ENCODE peak calls at places on chromosome 21, in six cellular contexts. One of them, this sample, is unnamed.

GRCh38 chr21:26965567-26966359 is 1.1 kb downstream of the ADAMTS5 start:
- DNase-seq in A549: no peak
- DNase-seq in HEK293T: peak
- DNase-seq in K562: no peak
- DNase-seq in IMR-90: peak
- DNase-seq in HepG2: no peak
- DNase-seq in this sample: no peak

GRCh38 chr21:34617753-34618339 is 2.9 kb upstream of the RCAN1 start:
- DNase-seq in A549: no peak
- DNase-seq in HEK293T: no peak
- DNase-seq in K562: no peak
- DNase-seq in IMR-90: no peak
- DNase-seq in HepG2: no peak
- DNase-seq in this sample: no peak

GRCh38 chr21:46637952-46638746 is 2.7 kb downstream of the PRMT2 start:
- DNase-seq in A549: no peak
- DNase-seq in HEK293T: no peak
- DNase-seq in K562: peak
- DNase-seq in IMR-90: no peak
- DNase-seq in HepG2: no peak
- DNase-seq in this sample: peak

GRCh38 chr21:23016617-23017016 is 2018.4 kb downstream of the NCAM2 start:
- DNase-seq in A549: no peak
- DNase-seq in HEK293T: peak
- DNase-seq in K562: no peak
- DNase-seq in IMR-90: no peak
- DNase-seq in HepG2: no peak
- DNase-seq in this sample: no peak

GRCh38 chr21:45517249-45518065 is 24.8 kb downstream of the SLC19A1 start:
- DNase-seq in A549: no peak
- DNase-seq in HEK293T: no peak
- DNase-seq in K562: no peak
- DNase-seq in IMR-90: no peak
- DNase-seq in HepG2: no peak
- DNase-seq in this sample: peak

GRCh38 chr21:34621434-34622000 is 6.6 kb upstream of the RCAN1 start:
- DNase-seq in A549: no peak
- DNase-seq in HEK293T: no peak
- DNase-seq in K562: no peak
- DNase-seq in IMR-90: no peak
- DNase-seq in HepG2: no peak
- DNase-seq in this sample: no peak

GRCh38 chr21:15005391-15005790 is 59.4 kb downstream of the NRIP1 start:
- DNase-seq in A549: no peak
- DNase-seq in HEK293T: no peak
- DNase-seq in K562: no peak
- DNase-seq in IMR-90: peak
- DNase-seq in HepG2: no peak
- DNase-seq in this sample: no peak

GRCh38 chr21:33369586-33369985 is 33.6 kb upstream of the IFNGR2 start:
- DNase-seq in A549: no peak
- DNase-seq in HEK293T: no peak
- DNase-seq in K562: no peak
- DNase-seq in IMR-90: no peak
- DNase-seq in HepG2: no peak
- DNase-seq in this sample: no peak

GRCh38 chr21:16863541-16863940 is 649.3 kb upstream of the CXADR start:
- DNase-seq in A549: no peak
- DNase-seq in HEK293T: no peak
- DNase-seq in K562: no peak
- DNase-seq in IMR-90: no peak
- DNase-seq in HepG2: no peak
- DNase-seq in this sample: no peak

GRCh38 chr21:26847951-26848350 is 2.7 kb upstream of the ADAMTS1 start:
- DNase-seq in A549: no peak
- DNase-seq in HEK293T: no peak
- DNase-seq in K562: no peak
- DNase-seq in IMR-90: no peak
- DNase-seq in HepG2: no peak
- DNase-seq in this sample: no peak

GRCh38 chr21:45270306-45270821 is 17.3 kb downstream of the POFUT2 start:
- DNase-seq in A549: no peak
- DNase-seq in HEK293T: no peak
- DNase-seq in K562: no peak
- DNase-seq in IMR-90: no peak
- DNase-seq in HepG2: no peak
- DNase-seq in this sample: no peak

GRCh38 chr21:34707876-34708325 is 39.1 kb downstream of the CLIC6 start:
- DNase-seq in A549: no peak
- DNase-seq in HEK293T: no peak
- DNase-seq in K562: no peak
- DNase-seq in IMR-90: no peak
- DNase-seq in HepG2: no peak
- DNase-seq in this sample: peak

GRCh38 chr21:25911730-25912401 is 177.1 kb downstream of the GABPA start:
- DNase-seq in A549: no peak
- DNase-seq in HEK293T: no peak
- DNase-seq in K562: no peak
- DNase-seq in IMR-90: no peak
- DNase-seq in HepG2: no peak
- DNase-seq in this sample: no peak

GRCh38 chr21:19523731-19524130 is 1120.1 kb upstream of the TMPRSS15 start:
- DNase-seq in A549: no peak
- DNase-seq in HEK293T: no peak
- DNase-seq in K562: no peak
- DNase-seq in IMR-90: no peak
- DNase-seq in HepG2: no peak
- DNase-seq in this sample: no peak

GRCh38 chr21:20662523-20662922 is 335.7 kb upstream of the NCAM2 start:
- DNase-seq in A549: no peak
- DNase-seq in HEK293T: no peak
- DNase-seq in K562: no peak
- DNase-seq in IMR-90: no peak
- DNase-seq in HepG2: no peak
- DNase-seq in this sample: no peak

GRCh38 chr21:33643658-33644311 is 1.5 kb downstream of the ITSN1 start:
- DNase-seq in A549: no peak
- DNase-seq in HEK293T: no peak
- DNase-seq in K562: no peak
- DNase-seq in IMR-90: no peak
- DNase-seq in HepG2: peak
- DNase-seq in this sample: no peak

GRCh38 chr21:29164330-29164942 is 34.0 kb downstream of the MAP3K7CL start:
- DNase-seq in A549: peak
- DNase-seq in HEK293T: peak
- DNase-seq in K562: peak
- DNase-seq in IMR-90: peak
- DNase-seq in HepG2: peak
- DNase-seq in this sample: no peak

DNA sequence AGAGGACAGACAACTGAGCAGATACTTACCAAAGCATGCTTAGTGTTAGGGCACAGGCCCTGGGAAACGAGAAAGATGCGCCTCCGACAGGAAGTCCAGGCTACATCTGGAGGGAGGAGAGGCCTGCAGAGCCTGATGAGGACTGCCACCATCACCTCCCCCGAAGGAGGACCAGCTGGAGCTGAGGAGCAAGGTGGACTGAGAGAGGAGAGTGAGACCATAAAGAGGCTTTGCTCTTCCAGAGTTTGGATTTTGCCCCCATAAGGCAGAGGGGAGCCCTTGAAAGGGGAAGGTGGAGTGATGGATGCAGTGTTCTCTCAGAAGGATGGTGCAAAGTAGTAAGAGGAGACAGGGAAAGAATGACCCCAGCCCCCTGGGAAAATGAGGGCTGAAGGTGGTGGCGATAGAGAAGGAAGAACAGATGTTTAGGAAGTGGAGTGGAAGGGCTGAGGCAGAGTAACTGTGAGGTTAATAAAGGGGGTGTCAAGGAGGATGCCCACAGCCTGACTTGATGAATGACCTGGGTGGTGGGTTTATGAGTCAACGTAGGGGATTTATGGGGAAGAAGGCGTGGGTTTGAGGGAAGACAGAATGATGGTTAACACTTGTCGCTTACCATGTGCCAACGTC is 1.1 kb upstream of the SCAF4 start:
- DNase-seq in A549: peak
- DNase-seq in HEK293T: peak
- DNase-seq in K562: peak
- DNase-seq in IMR-90: peak
- DNase-seq in HepG2: peak
- DNase-seq in this sample: no peak
- TF ChIP-seq BHLHE40 in A549: no peak
- TF ChIP-seq BHLHE40 in HEK293T: no peak
- TF ChIP-seq BHLHE40 in K562: no peak
- TF ChIP-seq BHLHE40 in IMR-90: no peak
- TF ChIP-seq BHLHE40 in HepG2: no peak
- TF ChIP-seq BHLHE40 in this sample: no peak

GRCh38 chr21:37367758-37368535 is 1.4 kb downstream of the DYRK1A start:
- DNase-seq in A549: no peak
- DNase-seq in HEK293T: no peak
- DNase-seq in K562: peak
- DNase-seq in IMR-90: peak
- DNase-seq in HepG2: no peak
- DNase-seq in this sample: no peak
- TF ChIP-seq BHLHE40 in A549: no peak
- TF ChIP-seq BHLHE40 in HEK293T: no peak
- TF ChIP-seq BHLHE40 in K562: no peak
- TF ChIP-seq BHLHE40 in IMR-90: no peak
- TF ChIP-seq BHLHE40 in HepG2: no peak
- TF ChIP-seq BHLHE40 in this sample: no peak

DNA sequence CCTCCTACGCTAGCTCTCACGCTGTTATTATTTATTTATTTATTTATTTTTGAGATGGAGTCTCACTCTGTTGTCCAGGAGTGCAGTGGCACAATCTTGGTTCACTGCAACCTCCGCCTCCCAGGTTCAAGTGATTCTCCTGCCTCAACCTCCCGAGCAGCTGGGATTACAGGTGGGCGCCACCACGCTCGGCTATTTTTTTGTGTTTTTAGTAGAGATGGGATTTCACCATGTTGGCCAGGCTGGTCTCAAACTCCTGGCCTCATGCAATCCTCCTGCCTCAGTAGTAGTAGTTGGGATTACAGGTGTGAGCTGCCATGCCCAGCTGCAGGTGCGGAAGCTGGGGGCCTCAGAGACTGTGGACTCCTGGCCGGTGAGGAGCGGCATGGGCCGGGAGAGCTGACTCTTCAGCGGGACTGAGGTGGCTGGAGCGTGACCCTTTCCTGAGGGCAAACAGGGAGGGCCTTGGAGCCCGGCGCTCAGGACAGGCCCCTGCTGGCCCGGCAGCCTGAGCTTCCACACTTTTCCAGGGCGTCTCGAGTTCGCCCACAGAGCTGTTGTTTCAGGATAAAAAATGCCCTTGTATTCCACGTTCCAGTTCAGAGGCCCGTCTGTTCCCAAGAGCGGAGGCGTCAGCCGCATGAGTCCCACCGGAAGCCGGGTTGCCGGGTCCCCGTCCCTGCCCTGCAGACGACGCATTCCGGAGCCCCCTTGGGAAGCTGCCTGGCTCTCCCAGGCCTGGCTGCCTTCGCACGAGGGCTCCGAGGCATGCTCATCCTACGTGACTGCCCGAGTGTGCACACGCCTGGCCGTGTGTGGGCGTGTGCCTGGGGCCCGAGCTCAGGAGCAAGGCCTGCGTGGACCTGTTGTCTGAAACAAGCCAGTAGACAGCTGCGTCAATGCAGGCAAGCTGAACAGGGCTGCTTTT is 126.2 kb downstream of the SIK1 start:
- DNase-seq in A549: no peak
- DNase-seq in HEK293T: no peak
- DNase-seq in K562: no peak
- DNase-seq in IMR-90: peak
- DNase-seq in HepG2: no peak
- DNase-seq in this sample: no peak
- TF ChIP-seq BHLHE40 in A549: no peak
- TF ChIP-seq BHLHE40 in HEK293T: no peak
- TF ChIP-seq BHLHE40 in K562: no peak
- TF ChIP-seq BHLHE40 in IMR-90: no peak
- TF ChIP-seq BHLHE40 in HepG2: peak
- TF ChIP-seq BHLHE40 in this sample: no peak

GRCh38 chr21:41634858-41635257 is 126.9 kb upstream of the TMPRSS2 start:
- DNase-seq in A549: no peak
- DNase-seq in HEK293T: no peak
- DNase-seq in K562: no peak
- DNase-seq in IMR-90: peak
- DNase-seq in HepG2: no peak
- DNase-seq in this sample: no peak
- TF ChIP-seq BHLHE40 in A549: no peak
- TF ChIP-seq BHLHE40 in HEK293T: no peak
- TF ChIP-seq BHLHE40 in K562: no peak
- TF ChIP-seq BHLHE40 in IMR-90: no peak
- TF ChIP-seq BHLHE40 in HepG2: no peak
- TF ChIP-seq BHLHE40 in this sample: no peak